ENCODE peak calls at places on chromosomes 7 and 10, in nine cellular contexts. X is IMR-90, A is PC-3, P is mammary epithelial cell, W is colonic mucosa, S is GM23248, K is HCT116, Y is SK-N-SH, D is SK-N-MC. C is an unnamed sample.

GRCh38 chr10:42950606-42951485 is 126.0 kb upstream of the RET start:
- DNase-seq in X (no peak), A (no peak), P (no peak), W (peak; percentile 10), S (no peak), K (no peak), Y (no peak), D (no peak), C (no peak)

GRCh38 chr10:61897671-61898434 is 3.6 kb upstream of the ARID5B start:
- DNase-seq in X (peak; percentile 38), A (peak; percentile 64), P (no peak), W (peak; percentile 46), S (peak; percentile 78), K (no peak), Y (peak; percentile 49), D (no peak), C (no peak)

GRCh38 chr10:3192856-3193635 is 20.5 kb upstream of the PITRM1 start:
- DNase-seq in X (peak; percentile 73), A (peak; percentile 64), P (peak; percentile 33), W (peak; percentile 74), S (peak; percentile 86), K (peak; percentile 34), Y (peak; percentile 70), D (peak; percentile 40), C (no peak)

GRCh38 chr7:73811760-73812168 is 19.0 kb upstream of the CLDN4 start:
- DNase-seq in X (peak; percentile 41), A (peak; percentile 84), P (peak; percentile 68), W (peak; percentile 90), S (peak; percentile 90), K (no peak), Y (peak; percentile 87), D (no peak), C (no peak)

GRCh38 chr7:100575206-100575631 is 1.5 kb upstream of the SAP25 start:
- DNase-seq in X (no peak), A (no peak), P (no peak), W (no peak), S (no peak), K (no peak), Y (peak; percentile 33), D (no peak), C (no peak)

GRCh38 chr10:27019827-27020226 is 80.5 kb downstream of the ANKRD26 start:
- DNase-seq in X (no peak), A (no peak), P (no peak), W (no peak), S (no peak), K (no peak), Y (no peak), D (no peak), C (no peak)

GRCh38 chr10:100645111-100645510 is 100.3 kb upstream of the PAX2 start:
- DNase-seq in X (no peak), A (no peak), P (no peak), W (no peak), S (no peak), K (no peak), Y (no peak), D (no peak), C (no peak)

GRCh38 chr10:36172574-36172973 is 530.5 kb upstream of the FZD8 start:
- DNase-seq in X (peak; percentile 85), A (peak; percentile 90), P (peak; percentile 64), W (no peak), S (peak; percentile 68), K (no peak), Y (no peak), D (no peak), C (no peak)

GRCh38 chr7:92691578-92691977 is 101.4 kb upstream of the FAM133B start:
- DNase-seq in X (peak; percentile 76), A (peak; percentile 81), P (peak; percentile 54), W (peak; percentile 42), S (peak; percentile 77), K (peak; percentile 52), Y (peak; percentile 43), D (peak; percentile 39), C (no peak)

GRCh38 chr7:155021699-155022145 is 18.8 kb upstream of the PAXIP1 start:
- DNase-seq in X (no peak), A (no peak), P (no peak), W (no peak), S (no peak), K (no peak), Y (no peak), D (no peak), C (no peak)

GRCh38 chr7:42745357-42746022 is 166.4 kb downstream of the C7orf25 start:
- DNase-seq in X (peak; percentile 4), A (peak; percentile 42), P (no peak), W (peak; percentile 28), S (peak; percentile 49), K (peak; percentile 16), Y (peak; percentile 23), D (no peak), C (no peak)

GRCh38 chr10:121710971-121711370 is 112.7 kb upstream of the FGFR2 start:
- DNase-seq in X (no peak), A (no peak), P (no peak), W (no peak), S (no peak), K (no peak), Y (peak; percentile 38), D (no peak), C (no peak)

GRCh38 chr7:38330861-38331709 is 57.6 kb upstream of the TARP start:
- DNase-seq in X (no peak), A (no peak), P (no peak), W (no peak), S (no peak), K (no peak), Y (no peak), D (no peak), C (no peak)
- H3K9ac ChIP-seq in X (no peak overlapping the region), A (no peak overlapping the region), P (no peak overlapping the region), W (no peak overlapping the region), S (no peak overlapping the region), K (peak overlapping the region; percentile 27), Y (no peak overlapping the region), D (no peak overlapping the region), C (no peak overlapping the region)

DNA sequence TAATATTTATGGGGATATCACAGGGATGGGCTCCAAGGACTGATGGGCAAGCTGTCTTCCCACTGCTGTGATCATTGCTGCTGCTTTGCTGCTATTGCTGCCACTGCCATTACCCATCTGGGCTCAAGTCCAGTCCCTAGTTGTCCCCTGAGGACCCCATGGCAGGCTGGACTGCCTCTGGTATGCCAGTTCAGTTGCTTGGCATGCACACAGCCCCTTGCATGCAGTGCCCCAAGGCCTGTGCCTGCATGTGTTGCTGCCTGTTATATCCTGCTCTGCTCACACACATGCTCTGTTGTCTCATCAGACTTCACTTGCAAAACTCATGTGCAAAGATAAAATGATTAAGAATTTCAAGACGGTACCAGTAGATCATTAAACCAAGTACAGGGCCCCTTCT is 109.6 kb downstream of the ADRA2A start:
- DNase-seq in X (no peak), A (no peak), P (no peak), W (no peak), S (no peak), K (no peak), Y (no peak), D (no peak), C (no peak)
- H3K9ac ChIP-seq in X (no peak overlapping the region), A (no peak overlapping the region), P (no peak overlapping the region), W (no peak overlapping the region), S (no peak overlapping the region), K (no peak overlapping the region), Y (no peak overlapping the region), D (no peak overlapping the region), C (no peak overlapping the region)

GRCh38 chr7:106421181-106421762 is 136.5 kb upstream of the NAMPT start:
- DNase-seq in X (peak; percentile 95), A (no peak), P (peak; percentile 41), W (peak; percentile 58), S (peak; percentile 89), K (no peak), Y (no peak), D (peak; percentile 94), C (no peak)
- H3K9ac ChIP-seq in X (peak overlapping the region; percentile 25), A (no peak overlapping the region), P (no peak overlapping the region), W (peak overlapping the region; percentile 30), S (peak overlapping the region; percentile 22), K (no peak overlapping the region), Y (peak overlapping the region; percentile 16), D (no peak overlapping the region), C (no peak overlapping the region)

GRCh38 chr10:2099321-2099720 is 362.0 kb upstream of the ADARB2 start:
- DNase-seq in X (no peak), A (no peak), P (no peak), W (no peak), S (no peak), K (no peak), Y (no peak), D (no peak), C (no peak)
- H3K9ac ChIP-seq in X (no peak overlapping the region), A (no peak overlapping the region), P (no peak overlapping the region), W (no peak overlapping the region), S (no peak overlapping the region), K (no peak overlapping the region), Y (no peak overlapping the region), D (no peak overlapping the region), C (no peak overlapping the region)

GRCh38 chr7:36034020-36034419 is 119.0 kb upstream of the EEPD1 start:
- DNase-seq in X (peak; percentile 49), A (peak; percentile 86), P (peak; percentile 94), W (no peak), S (peak; percentile 96), K (no peak), Y (no peak), D (no peak), C (peak; percentile 77)

GRCh38 chr7:36032362-36032818 is 120.7 kb upstream of the EEPD1 start:
- DNase-seq in X (peak; percentile 21), A (peak; percentile 89), P (peak; percentile 8), W (no peak), S (peak; percentile 62), K (no peak), Y (no peak), D (no peak), C (no peak)

GRCh38 chr7:36029311-36029710 is 123.7 kb upstream of the EEPD1 start:
- DNase-seq in X (no peak), A (no peak), P (no peak), W (no peak), S (no peak), K (no peak), Y (no peak), D (no peak), C (no peak)

GRCh38 chr7:36029846-36030510 is 123.1 kb upstream of the EEPD1 start:
- DNase-seq in X (no peak), A (peak; percentile 31), P (peak; percentile 21), W (no peak), S (no peak), K (no peak), Y (no peak), D (no peak), C (no peak)
- H3K9ac ChIP-seq in X (no peak overlapping the region), A (no peak overlapping the region), P (no peak overlapping the region), W (no peak overlapping the region), S (no peak overlapping the region), K (no peak overlapping the region), Y (no peak overlapping the region), D (no peak overlapping the region), C (no peak overlapping the region)

GRCh38 chr7:4227105-4228010 is 454.7 kb upstream of the FOXK1 start:
- DNase-seq in X (no peak), A (no peak), P (no peak), W (no peak), S (no peak), K (no peak), Y (no peak), D (no peak), C (no peak)
- H3K9ac ChIP-seq in X (no peak overlapping the region), A (no peak overlapping the region), P (no peak overlapping the region), W (no peak overlapping the region), S (no peak overlapping the region), K (no peak overlapping the region), Y (no peak overlapping the region), D (peak overlapping the region; percentile 26), C (no peak overlapping the region)

GRCh38 chr7:2540641-2541051 is 14.7 kb downstream of the BRAT1 start:
- DNase-seq in X (no peak), A (no peak), P (no peak), W (no peak), S (no peak), K (no peak), Y (peak; percentile 34), D (no peak), C (no peak)
- H3K9ac ChIP-seq in X (no peak overlapping the region), A (no peak overlapping the region), P (no peak overlapping the region), W (no peak overlapping the region), S (no peak overlapping the region), K (no peak overlapping the region), Y (no peak overlapping the region), D (no peak overlapping the region), C (no peak overlapping the region)